ENCODE peak calls at places on chromosomes 6 and 20, in eight cellular contexts. H is fibroblast of pulmonary artery; V is uterus; L is lung; I is tibial nerve; M is CD8-positive, alpha-beta memory T cell; E is right cardiac atrium; U is H1. P is an unnamed sample.

GRCh38 chr20:58692579-58693225 is at the start of gene NPEPL1:
- DNase-seq in U (no peak), V (peak; percentile 60), H (peak; percentile 72), I (peak; percentile 37), L (peak; percentile 56), M (peak; percentile 52), E (peak; percentile 78), P (no peak)

GRCh38 chr20:62651285-62652021 is 9.2 kb downstream of the SLCO4A1 start:
- DNase-seq in V (peak; percentile 45), H (peak; percentile 50), L (peak; percentile 50), M (peak; percentile 72), U (no peak), E (peak; percentile 68), I (no peak), P (peak; percentile 57)

GRCh38 chr6:128456510-128457244 is 63.7 kb downstream of the PTPRK start:
- DNase-seq in E (no peak), V (no peak), U (no peak), I (no peak), H (no peak), M (no peak), L (no peak), P (no peak)

GRCh38 chr20:40704828-40705227 is 15.8 kb upstream of the MAFB start:
- DNase-seq in H (no peak), L (no peak), M (no peak), E (no peak), V (no peak), U (no peak), I (no peak), P (no peak)

GRCh38 chr6:70180183-70180903 is 122.5 kb downstream of the COL9A1 start:
- DNase-seq in L (no peak), E (no peak), U (no peak), H (no peak), I (no peak), M (no peak), V (no peak), P (no peak)

GRCh38 chr6:152316024-152316423 is 321.1 kb downstream of the SYNE1 start:
- DNase-seq in H (peak; percentile 91), I (no peak), L (no peak), V (no peak), E (peak; percentile 35), M (no peak), U (no peak), P (no peak)

GRCh38 chr6:23106951-23107350 is 537.6 kb downstream of the HDGFL1 start:
- DNase-seq in V (no peak), L (no peak), U (no peak), I (no peak), M (no peak), H (peak; percentile 13), E (no peak), P (no peak)

GRCh38 chr6:134585529-134585873 is 267.6 kb upstream of the SGK1 start:
- DNase-seq in E (no peak), L (no peak), M (no peak), I (no peak), U (no peak), V (no peak), H (no peak), P (no peak)

GRCh38 chr20:50276119-50277063 is 85.8 kb downstream of the CEBPB start:
- DNase-seq in E (peak; percentile 19), V (no peak), U (no peak), L (peak; percentile 54), H (no peak), I (no peak), M (no peak), P (no peak)

GRCh38 chr6:22099241-22099640 is 197.6 kb downstream of the PRL start:
- DNase-seq in I (no peak), L (no peak), E (no peak), V (no peak), M (no peak), H (no peak), U (no peak), P (no peak)

GRCh38 chr6:85459224-85459901 is 9.5 kb downstream of the NT5E start:
- DNase-seq in E (no peak), I (no peak), V (no peak), H (peak; percentile 91), L (no peak), U (no peak), M (no peak), P (no peak)

GRCh38 chr20:31860431-31861345 is 9.6 kb downstream of the DUSP15 start:
- DNase-seq in I (no peak), E (peak; percentile 63), H (peak; percentile 27), L (no peak), U (no peak), M (no peak), V (no peak), P (peak; percentile 54)

GRCh38 chr6:32483968-32484613 is 44.4 kb downstream of the HLA-DRA start:
- DNase-seq in E (no peak), U (no peak), H (no peak), L (no peak), I (no peak), M (no peak), V (no peak), P (no peak)

GRCh38 chr6:50353603-50354002 is 303.9 kb upstream of the DEFB112 start:
- DNase-seq in E (no peak), U (no peak), I (no peak), V (no peak), H (no peak), M (no peak), L (no peak), P (no peak)

GRCh38 chr6:55433446-55434130 is 106.3 kb downstream of the GFRAL start:
- DNase-seq in U (no peak), L (no peak), I (no peak), M (no peak), V (no peak), E (no peak), H (peak; percentile 58), P (no peak)

GRCh38 chr6:43186019-43186418 is 4.0 kb downstream of the CUL9 start:
- DNase-seq in V (no peak), I (no peak), H (no peak), E (no peak), L (no peak), U (no peak), M (no peak), P (no peak)

GRCh38 chr6:139762587-139763031 is 388.2 kb upstream of the CITED2 start:
- DNase-seq in L (no peak), V (no peak), M (no peak), H (no peak), U (no peak), I (no peak), E (no peak), P (no peak)

GRCh38 chr20:34310481-34311117 is 7.4 kb upstream of the AHCY start:
- DNase-seq in L (no peak), H (no peak), M (no peak), E (no peak), U (no peak), I (no peak), V (no peak), P (no peak)

GRCh38 chr20:34309691-34310090 is 6.5 kb upstream of the AHCY start:
- DNase-seq in H (no peak), M (no peak), E (no peak), U (no peak), I (no peak), V (no peak), L (no peak), P (no peak)

GRCh38 chr20:34312024-34312460 is 8.9 kb upstream of the AHCY start:
- DNase-seq in V (no peak), I (no peak), H (no peak), U (no peak), L (no peak), E (peak; percentile 18), M (no peak), P (no peak)

GRCh38 chr20:34312544-34313217 is 9.5 kb upstream of the AHCY start:
- DNase-seq in I (peak; percentile 67), L (peak; percentile 89), U (peak; percentile 87), V (peak; percentile 83), E (peak; percentile 86), M (peak; percentile 76), H (peak; percentile 87), P (peak; percentile 85)

GRCh38 chr20:34311118-34312023 is 8.2 kb upstream of the AHCY start:
- DNase-seq in V (peak; percentile 23), U (peak; percentile 47), E (no peak), L (no peak), I (no peak), H (no peak), M (no peak), P (no peak)
- H3K4me3 ChIP-seq in V (no peak overlapping the region), U (peak overlapping the region; percentile 1), E (no peak overlapping the region), L (no peak overlapping the region), I (peak overlapping the region; percentile 7), H (no peak overlapping the region), M (no peak overlapping the region), P (no peak overlapping the region)

GRCh38 chr6:6005467-6006427 is 978 bp downstream of the NRN1 start:
- DNase-seq in U (no peak), E (no peak), I (no peak), V (no peak), H (no peak), M (no peak), L (no peak), P (no peak)
- H3K4me3 ChIP-seq in U (peak overlapping the region; percentile 72), E (peak overlapping the region; percentile 50), I (peak overlapping the region; percentile 59), V (peak overlapping the region; percentile 23), H (no peak overlapping the region), M (no peak overlapping the region), L (peak overlapping the region; percentile 38), P (peak overlapping the region; percentile 71)

DNA sequence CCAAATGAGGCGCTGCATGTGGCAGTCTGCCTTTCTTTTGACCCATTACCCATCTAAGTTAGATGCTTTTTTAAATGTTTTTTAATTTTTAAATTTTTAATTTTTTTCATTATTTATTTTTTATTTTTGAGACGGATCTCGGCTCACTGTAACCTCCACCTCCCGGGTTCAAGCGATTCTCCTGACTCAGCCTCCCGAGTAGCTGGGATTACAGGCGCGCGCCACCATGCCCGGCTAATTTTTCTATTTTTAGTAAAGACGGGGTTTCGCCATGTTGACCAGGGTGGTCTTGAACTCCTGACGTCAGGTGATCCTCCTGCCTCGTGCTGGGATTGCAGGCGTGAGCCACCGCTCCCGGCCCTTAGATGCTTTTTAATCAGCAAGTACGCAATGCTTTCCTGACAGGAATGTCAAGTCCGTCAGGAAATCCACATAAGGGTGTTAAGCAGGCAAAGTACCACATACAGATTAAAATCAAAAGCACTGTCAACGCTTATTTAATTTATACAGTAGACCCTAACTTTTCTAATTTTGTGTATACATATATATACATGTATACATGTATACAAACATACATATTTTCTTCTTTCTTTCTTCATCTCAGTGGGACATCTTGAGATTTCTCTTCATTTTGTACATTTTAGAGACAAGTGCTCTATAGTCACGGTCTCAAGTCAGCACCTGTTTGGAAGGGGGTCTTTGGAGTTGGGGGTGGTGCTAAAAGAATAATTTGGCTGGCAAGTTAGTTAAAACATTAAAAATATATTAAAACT is 1.0 kb upstream of the GSTA4 start:
- DNase-seq in L (peak; percentile 32), M (peak; percentile 6), E (peak; percentile 49), V (peak; percentile 50), U (peak; percentile 47), H (peak; percentile 87), I (no peak), P (no peak)
- H3K4me3 ChIP-seq in L (no peak overlapping the region), M (peak overlapping the region; percentile 79), E (peak overlapping the region; percentile 39), V (peak overlapping the region; percentile 11), U (no peak overlapping the region), H (peak overlapping the region; percentile 12), I (peak overlapping the region; percentile 60), P (peak overlapping the region; percentile 13)

DNA sequence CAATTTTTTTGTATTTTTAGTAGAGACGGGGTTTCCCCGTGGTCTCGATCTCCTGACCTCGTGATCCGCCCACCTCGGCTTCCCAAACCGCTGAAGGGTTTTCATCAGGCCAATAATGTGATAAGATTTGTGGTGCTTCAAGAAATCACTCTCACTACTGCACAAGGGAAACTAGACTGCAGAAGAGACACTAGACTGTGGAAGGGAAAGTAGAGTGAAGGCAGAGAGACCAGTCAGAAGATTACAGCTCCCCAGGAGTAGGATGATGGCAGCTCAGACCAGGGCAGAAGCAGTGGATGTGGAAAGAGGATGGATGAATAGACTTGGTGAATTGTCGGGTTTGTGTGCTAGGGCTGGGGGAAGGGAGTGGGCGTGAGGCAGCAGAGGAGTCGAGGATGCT is 48.0 kb upstream of the GTSF1L start:
- DNase-seq in M (no peak), E (no peak), U (no peak), I (no peak), V (no peak), L (no peak), H (no peak), P (no peak)
- H3K4me3 ChIP-seq in M (no peak overlapping the region), E (no peak overlapping the region), U (no peak overlapping the region), I (no peak overlapping the region), V (no peak overlapping the region), L (no peak overlapping the region), H (no peak overlapping the region), P (no peak overlapping the region)